ENCODE peak calls at places on chromosomes 16 and 17, in five cellular contexts. X, D, F, S and H are unnamed samples.

GRCh38 chr16:29148867-29149272 is 164.0 kb downstream of the LAT start:
- DNase-seq in D (no peak), F (no peak), S (peak), X (no peak), H (no peak)

GRCh38 chr17:15341385-15341849 is at the start of gene TEKT3:
- DNase-seq in S (peak), D (no peak), F (peak), X (peak), H (peak)

GRCh38 chr16:4392382-4393242 is 21.0 kb downstream of the VASN start:
- DNase-seq in D (no peak), X (no peak), S (no peak), F (peak), H (peak)

GRCh38 chr16:67542464-67542863 is 13.8 kb downstream of the RIPOR1 start:
- DNase-seq in F (peak), X (peak), S (peak), D (no peak), H (peak)

GRCh38 chr16:28531777-28532744 is 6.7 kb downstream of the NUPR1 start:
- DNase-seq in D (no peak), S (peak), F (peak), X (peak), H (no peak)

GRCh38 chr16:20291807-20292206 is 35.5 kb downstream of the GP2 start:
- DNase-seq in D (no peak), X (no peak), S (no peak), F (no peak), H (no peak)

GRCh38 chr17:45021607-45022287 is 29.7 kb downstream of the DCAKD start:
- DNase-seq in X (peak), F (peak), S (peak), D (no peak), H (peak)

GRCh38 chr17:67139784-67140665 is 95.7 kb downstream of the CACNG1 start:
- DNase-seq in D (no peak), S (no peak), X (no peak), F (peak), H (peak)

GRCh38 chr16:56600398-56600999 is 7.9 kb upstream of the MT2A start:
- DNase-seq in S (peak), F (peak), D (no peak), X (no peak), H (peak)

GRCh38 chr16:12097523-12098428 is 121.2 kb downstream of the SNX29 start:
- DNase-seq in S (peak), F (peak), X (peak), D (peak), H (peak)

GRCh38 chr17:43832976-43833829 is at the start of gene MPP3:
- DNase-seq in D (no peak), X (peak), F (peak), S (peak), H (peak)

GRCh38 chr16:86783626-86784266 is 205.4 kb downstream of the FOXL1 start:
- DNase-seq in D (no peak), F (no peak), S (no peak), X (no peak), H (peak)

GRCh38 chr17:42543190-42544079 is 7.4 kb downstream of the NAGLU start:
- DNase-seq in F (no peak), X (no peak), S (no peak), D (no peak), H (no peak)

GRCh38 chr17:80026359-80027042 is 9.2 kb downstream of the TBC1D16 start:
- DNase-seq in S (peak), F (no peak), D (no peak), X (no peak), H (peak)

GRCh38 chr17:80864751-80865150 is 126.9 kb upstream of the CHMP6 start:
- DNase-seq in D (peak), S (no peak), F (no peak), X (no peak), H (no peak)

GRCh38 chr17:12667299-12667958 is 1.7 kb downstream of the MYOCD start:
- DNase-seq in F (peak), S (peak), D (no peak), X (peak), H (peak)

GRCh38 chr16:46898006-46898405 is 13.8 kb downstream of the GPT2 start:
- DNase-seq in S (no peak), D (no peak), F (no peak), X (no peak), H (no peak)

GRCh38 chr17:70105154-70105553 is 30.1 kb downstream of the KCNJ16 start:
- DNase-seq in S (no peak), D (no peak), X (no peak), F (no peak), H (no peak)

GRCh38 chr17:82126479-82127314 is 28.7 kb upstream of the FASN start:
- DNase-seq in D (no peak), X (no peak), F (no peak), S (peak), H (no peak)

GRCh38 chr17:3751836-3752235 is 28.1 kb downstream of the HASPIN start:
- DNase-seq in S (no peak), X (no peak), F (no peak), D (no peak), H (no peak)

GRCh38 chr16:67677712-67678111 is 11.1 kb downstream of the C16orf86 start:
- DNase-seq in X (no peak), F (no peak), S (no peak), D (no peak), H (no peak)

GRCh38 chr16:67157106-67157748 is 2.5 kb downstream of the TRADD start:
- DNase-seq in X (no peak), D (no peak), S (no peak), F (no peak), H (no peak)

GRCh38 chr17:41343031-41343430 is 7.6 kb downstream of the KRT33A start:
- DNase-seq in S (no peak), D (no peak), F (no peak), X (no peak), H (no peak)

GRCh38 chr17:66021757-66022156 is 170.2 kb downstream of the CEP112 start:
- DNase-seq in F (no peak), S (no peak), X (no peak), D (no peak), H (no peak)

GRCh38 chr17:72244942-72245341 is 124.1 kb downstream of the SOX9 start:
- DNase-seq in D (no peak), X (no peak), F (no peak), S (no peak), H (peak)

GRCh38 chr17:67272312-67273050 is 27.5 kb upstream of the HELZ start:
- DNase-seq in D (no peak), X (no peak), S (no peak), F (no peak), H (no peak)

GRCh38 chr16:88737298-88738166 is 31.2 kb downstream of the CTU2 start:
- DNase-seq in F (peak), X (peak), S (peak), D (no peak), H (peak)

GRCh38 chr17:1298616-1299015 is 19.2 kb downstream of the TRARG1 start:
- DNase-seq in D (no peak), F (no peak), X (no peak), S (no peak), H (no peak)

GRCh38 chr17:35871415-35871814 is 2.7 kb upstream of the HEATR9 start:
- DNase-seq in X (no peak), D (no peak), F (no peak), S (no peak), H (no peak)

GRCh38 chr17:50062323-50063243 is 6.7 kb downstream of the ITGA3 start:
- DNase-seq in X (peak), D (peak), S (peak), F (peak), H (peak)

GRCh38 chr17:12634789-12635414 is 30.8 kb upstream of the MYOCD start:
- DNase-seq in X (no peak), S (no peak), F (no peak), D (no peak), H (no peak)

GRCh38 chr17:57892820-57893595 is 43.2 kb upstream of the MRPS23 start:
- DNase-seq in F (peak), S (peak), X (peak), D (peak), H (peak)
- H3K4me3 ChIP-seq in F (peak), S (no peak), X (peak), D (no peak), H (no peak)

DNA sequence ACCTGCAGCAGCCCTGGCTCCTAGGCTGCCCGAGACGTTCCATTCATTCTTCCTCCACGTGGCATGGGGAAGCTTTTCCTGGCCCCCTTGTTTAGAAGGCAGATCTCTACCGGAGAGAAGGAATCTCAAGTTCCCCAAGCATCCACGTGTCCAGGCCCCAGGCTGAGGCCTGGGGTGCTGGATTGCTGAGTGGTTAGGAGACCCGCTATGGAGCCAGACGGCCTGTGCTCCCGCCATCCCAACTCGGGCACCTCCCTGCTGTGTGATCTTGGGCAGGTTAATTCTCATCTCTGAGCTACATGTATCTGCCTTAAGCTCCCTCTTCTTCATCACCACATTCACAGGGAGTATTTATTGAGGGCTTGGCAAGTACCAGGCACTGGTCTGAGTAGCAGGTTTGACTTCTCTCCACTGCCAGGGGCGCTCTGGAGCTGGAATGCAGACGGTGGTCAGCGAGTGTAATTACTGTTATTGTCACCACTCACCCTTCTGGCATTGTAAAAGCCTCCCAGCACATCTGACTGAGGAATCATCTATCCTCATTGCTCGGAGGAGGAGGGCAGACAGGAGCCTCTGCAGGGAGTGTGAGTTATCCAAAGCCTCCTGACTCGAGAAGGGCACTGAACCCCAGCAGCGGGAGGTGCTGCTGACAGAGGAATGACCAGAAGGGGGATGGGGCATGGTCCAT is 1.1 kb upstream of the ADGRG1 start:
- DNase-seq in S (no peak), D (peak), X (no peak), F (peak), H (peak)
- H3K4me3 ChIP-seq in S (no peak), D (no peak), X (no peak), F (no peak), H (no peak)

GRCh38 chr16:30374538-30374937 is at the start of gene MYL11:
- DNase-seq in F (no peak), X (no peak), S (no peak), D (no peak), H (no peak)
- H3K4me3 ChIP-seq in F (no peak), X (no peak), S (no peak), D (no peak), H (no peak)

GRCh38 chr16:54846761-54847160 is 83.9 kb upstream of the IRX5 start:
- DNase-seq in F (peak), S (no peak), D (peak), X (no peak), H (peak)
- H3K4me3 ChIP-seq in F (no peak), S (no peak), D (no peak), X (no peak), H (peak)

GRCh38 chr16:2003827-2004641 is 5.6 kb downstream of the ZNF598 start:
- DNase-seq in X (peak), S (peak), D (no peak), F (peak), H (peak)
- H3K4me3 ChIP-seq in X (peak), S (no peak), D (no peak), F (peak), H (no peak)

DNA sequence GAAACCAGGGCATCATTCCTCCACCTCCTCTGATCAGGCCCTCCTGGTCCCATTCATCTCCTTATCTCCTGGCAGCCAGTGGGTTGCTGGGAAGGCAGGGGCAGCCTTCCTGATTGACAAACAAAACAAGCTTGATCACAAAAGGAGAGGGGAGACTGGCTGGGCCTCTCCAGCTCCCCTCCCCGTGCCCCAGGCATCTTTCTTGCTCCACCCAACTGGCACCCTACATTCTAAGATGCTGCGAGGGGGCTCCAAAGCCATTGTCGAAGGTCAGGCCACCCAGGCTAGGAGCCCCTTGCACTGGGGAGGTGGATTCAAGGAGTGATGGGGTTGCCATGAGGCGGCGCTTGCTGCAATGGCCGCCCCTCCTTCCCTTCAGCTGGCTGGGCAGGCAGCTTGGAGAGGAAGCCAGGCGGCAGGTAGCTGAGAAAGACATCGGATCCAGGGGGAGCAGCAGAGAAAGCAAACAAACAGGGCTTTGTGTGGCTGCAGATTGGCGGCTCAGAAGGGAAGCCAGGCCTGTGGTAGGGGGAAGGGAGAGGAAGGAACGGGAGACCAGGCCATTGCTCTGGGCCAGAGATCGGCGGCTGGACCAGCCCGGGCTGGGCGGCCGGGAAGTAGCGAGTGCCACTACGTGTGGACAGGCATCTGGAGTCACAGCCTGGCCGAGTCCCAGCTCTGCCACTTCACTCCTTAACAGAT is 12.1 kb downstream of the RAI1 start:
- DNase-seq in X (no peak), D (peak), F (no peak), S (no peak), H (peak)
- H3K4me3 ChIP-seq in X (peak), D (no peak), F (no peak), S (no peak), H (peak)

GRCh38 chr17:78979780-78980623 is at the start of gene LGALS3BP:
- DNase-seq in S (peak), D (peak), F (peak), X (peak), H (peak)
- H3K4me3 ChIP-seq in S (peak), D (peak), F (peak), X (peak), H (peak)

DNA sequence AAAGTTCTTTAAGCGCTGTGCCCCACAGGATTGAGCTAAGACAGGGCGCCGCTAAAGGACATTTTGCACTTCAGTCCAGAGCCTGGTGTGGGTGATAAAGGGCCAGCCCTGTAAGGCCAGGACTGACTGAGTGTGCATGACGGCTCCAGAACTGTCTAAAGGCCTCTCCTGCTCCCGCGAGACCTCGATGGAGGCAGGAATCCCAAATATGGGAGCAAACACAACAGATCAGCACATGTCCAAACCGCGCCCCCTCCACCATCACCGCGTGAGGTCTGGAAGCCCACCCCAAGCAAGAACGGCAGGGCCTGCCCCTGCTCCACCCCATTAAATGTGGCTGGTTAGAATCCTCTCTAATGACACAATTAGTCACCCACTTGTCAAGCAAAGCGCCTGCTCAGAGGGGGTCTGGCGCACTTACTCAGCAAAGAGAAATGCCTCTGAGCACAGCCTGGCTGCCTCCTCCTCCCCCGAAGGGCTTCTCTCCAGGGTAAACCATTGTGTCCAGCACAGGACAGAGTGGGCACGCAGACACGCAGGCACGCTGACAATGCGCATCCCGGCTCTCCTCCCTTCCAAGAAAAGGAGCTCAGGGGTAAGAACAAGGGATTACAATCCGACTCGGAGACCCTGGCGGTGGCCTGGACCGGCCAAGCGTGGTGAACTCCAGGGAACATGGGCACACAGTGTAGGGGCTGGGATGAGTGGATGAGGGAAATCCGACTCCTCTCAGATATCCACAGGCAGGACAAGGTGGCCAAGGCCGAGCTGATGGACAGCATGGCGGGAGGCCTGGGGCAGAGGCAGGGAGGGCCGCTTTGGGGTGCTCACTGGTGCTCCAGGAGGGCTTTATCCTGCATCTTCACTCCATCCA is 1.5 kb downstream of the MXRA7 start:
- DNase-seq in X (peak), F (peak), D (no peak), S (peak), H (peak)
- H3K4me3 ChIP-seq in X (peak), F (peak), D (peak), S (no peak), H (peak)

DNA sequence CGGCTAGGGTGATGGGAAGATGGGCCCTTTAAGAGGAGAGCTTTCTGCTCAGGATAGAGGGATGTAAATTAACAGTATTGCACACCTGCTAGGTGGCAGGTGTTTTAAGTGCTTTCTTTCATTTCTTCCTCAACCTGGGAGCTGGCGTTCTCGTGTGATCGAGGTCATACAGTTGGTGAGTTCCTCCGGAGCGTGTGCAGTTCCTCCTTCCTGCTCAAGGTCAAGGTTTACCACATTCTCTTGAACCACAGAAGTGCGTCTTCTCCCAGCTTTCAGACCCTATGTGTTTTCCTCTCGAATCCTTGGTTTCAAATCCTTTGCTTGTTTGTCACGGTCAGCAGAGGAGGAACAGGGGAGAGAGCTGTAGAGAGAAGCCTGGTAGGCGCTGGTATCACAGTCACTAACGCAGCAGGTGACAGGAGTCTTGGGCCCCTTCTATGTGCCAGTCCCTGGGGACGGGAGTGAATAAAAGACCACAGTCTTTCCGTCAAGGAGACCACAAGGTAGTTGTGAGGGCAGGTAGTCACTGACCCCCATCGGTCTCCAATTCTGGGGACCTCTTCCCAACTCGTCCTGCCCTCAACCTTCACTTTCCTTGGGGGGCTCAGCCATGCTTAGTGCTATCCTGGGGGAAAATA is 788 bp downstream of the DNAI2 start:
- DNase-seq in D (no peak), S (peak), X (no peak), F (no peak), H (no peak)
- H3K4me3 ChIP-seq in D (no peak), S (no peak), X (no peak), F (no peak), H (no peak)

DNA sequence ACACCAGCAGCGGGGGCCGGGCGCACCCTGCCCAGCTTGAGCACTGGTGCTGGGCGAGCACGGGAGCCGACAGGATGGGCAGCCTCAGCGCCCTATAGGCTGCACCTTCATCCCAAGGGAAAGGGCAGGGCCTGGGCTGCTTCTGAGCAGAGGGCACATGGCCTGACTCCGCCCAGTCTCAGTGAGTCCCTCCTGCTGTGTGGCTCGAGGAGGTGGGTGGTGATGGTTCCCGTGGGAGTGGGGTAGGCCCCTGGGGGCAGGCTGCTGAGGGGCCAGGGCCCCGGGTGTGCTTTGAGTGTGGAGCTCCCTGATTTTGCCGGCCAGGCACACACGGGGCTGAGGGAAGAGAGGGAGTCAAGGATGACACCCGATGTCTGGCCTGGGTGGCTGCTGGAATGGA is 37.9 kb downstream of the TSC2 start:
- DNase-seq in X (no peak), F (peak), S (no peak), D (no peak), H (no peak)
- H3K4me3 ChIP-seq in X (no peak), F (no peak), S (no peak), D (no peak), H (no peak)